ENCODE peak calls at places on chromosomes 5 and 9, in nine cellular contexts. D is stimulated activated CD4-positive, alpha-beta T cell treated with anti-CD3 and anti-CD28 coated beads, Interleukin-12 subunit alpha, Interleukin-12 subunit beta, amount 100 ng/mL, for 4 hours; N is T1000; B is GM04504; L is endothelial cell; O is Caco-2; E is activated CD8-positive, alpha-beta memory T cell treated with anti-CD3 and anti-CD28 coated beads, Interleukin-2, amount 50 U/mL, for 4 hours; A is choroid plexus epithelial cell; V is HuH-7. Q is an unnamed sample.

GRCh38 chr5:74638776-74639537 is 1.6 kb downstream of the ENC1 start:
- DNase-seq in D (no peak), V (no peak), B (no peak), E (no peak), L (no peak), A (peak), O (no peak), N (no peak), Q (no peak)

GRCh38 chr5:148639081-148639480 is 15.2 kb downstream of the HTR4 start:
- DNase-seq in L (no peak), N (no peak), V (no peak), D (no peak), A (no peak), E (no peak), O (no peak), B (no peak), Q (no peak)

GRCh38 chr9:13552606-13553215 is 273.2 kb upstream of the MPDZ start:
- DNase-seq in D (no peak), O (no peak), N (no peak), V (no peak), E (no peak), A (no peak), L (no peak), B (no peak), Q (no peak)

GRCh38 chr9:137434498-137435380 is 6.4 kb downstream of the ENTPD8 start:
- DNase-seq in D (no peak), N (no peak), A (no peak), L (no peak), E (peak), V (no peak), B (no peak), O (no peak), Q (no peak)

GRCh38 chr5:178141550-178141949 is 10.7 kb downstream of the RMND5B start:
- DNase-seq in B (no peak), L (no peak), D (no peak), V (no peak), A (no peak), O (no peak), N (no peak), E (no peak), Q (no peak)

GRCh38 chr9:4092793-4093709 is 206.8 kb downstream of the GLIS3 start:
- DNase-seq in B (no peak), L (no peak), O (no peak), E (no peak), N (no peak), D (no peak), A (no peak), V (no peak), Q (no peak)

GRCh38 chr9:88076286-88077070 is 61.8 kb downstream of the SPATA31C2 start:
- DNase-seq in O (peak), D (peak), N (peak), A (peak), L (peak), B (peak), V (peak), E (no peak), Q (no peak)

GRCh38 chr5:51386916-51387853 is 3.9 kb downstream of the ISL1 start:
- DNase-seq in E (no peak), N (no peak), D (no peak), V (no peak), L (no peak), A (no peak), B (no peak), O (no peak), Q (no peak)

GRCh38 chr9:130139251-130139650 is 33.0 kb upstream of the NCS1 start:
- DNase-seq in L (no peak), E (no peak), V (no peak), D (no peak), B (no peak), O (no peak), A (no peak), N (no peak), Q (no peak)

GRCh38 chr5:124641154-124641792 is 105.2 kb downstream of the ZNF608 start:
- DNase-seq in E (no peak), N (no peak), O (no peak), D (no peak), B (no peak), V (no peak), A (no peak), L (no peak), Q (no peak)

GRCh38 chr9:122086873-122087272 is 6.2 kb downstream of the TTLL11 start:
- DNase-seq in A (no peak), B (no peak), L (no peak), D (no peak), O (no peak), E (no peak), V (no peak), N (no peak), Q (no peak)